ENCODE peak calls at places on chromosomes 12 and 14, in five cellular contexts. W is psoas muscle, B is osteoblast, L is AG09309, G is progenitor cell of endocrine pancreas. V is an unnamed sample.

GRCh38 chr12:11580125-11580751 is 69.2 kb upstream of the ETV6 start:
- DNase-seq in G (no peak), L (peak), W (no peak), B (peak), V (no peak)

GRCh38 chr14:26730929-26731618 is 133.2 kb upstream of the NOVA1 start:
- DNase-seq in B (peak), L (no peak), G (peak), W (peak), V (no peak)

GRCh38 chr12:49367381-49368239 is at the start of gene SPATS2:
- DNase-seq in B (no peak), L (no peak), W (peak), G (no peak), V (no peak)

GRCh38 chr14:96139879-96140278 is 64.8 kb upstream of the BDKRB2 start:
- DNase-seq in B (peak), L (no peak), W (no peak), G (no peak), V (no peak)

GRCh38 chr14:104559043-104559768 is 20.4 kb upstream of the C14orf180 start:
- DNase-seq in B (peak), L (no peak), W (peak), G (no peak), V (no peak)

GRCh38 chr14:61564623-61565091 is 130.7 kb upstream of the HIF1A start:
- DNase-seq in W (no peak), G (no peak), L (peak), B (peak), V (no peak)

GRCh38 chr14:55929136-55929535 is 189.1 kb upstream of the PELI2 start:
- DNase-seq in G (no peak), W (no peak), L (no peak), B (no peak), V (no peak)

GRCh38 chr12:75658826-75659823 is 147.7 kb upstream of the KRR1 start:
- DNase-seq in W (no peak), B (peak), L (peak), G (no peak), V (no peak)

GRCh38 chr12:40946612-40947194 is 241.4 kb upstream of the PDZRN4 start:
- DNase-seq in W (no peak), L (no peak), G (no peak), B (no peak), V (no peak)

GRCh38 chr12:120381752-120382419 is 12.9 kb upstream of the MSI1 start:
- DNase-seq in G (no peak), B (no peak), L (no peak), W (no peak), V (no peak)

GRCh38 chr14:68358978-68359861 is 433.6 kb downstream of the ZFP36L1 start:
- DNase-seq in W (no peak), B (no peak), L (no peak), G (no peak), V (no peak)

GRCh38 chr14:71563754-71564153 is 368.5 kb upstream of the RGS6 start:
- DNase-seq in B (no peak), L (no peak), G (no peak), W (no peak), V (no peak)

GRCh38 chr14:28161040-28161439 is 605.5 kb upstream of the FOXG1 start:
- DNase-seq in L (no peak), G (no peak), W (no peak), B (no peak), V (no peak)

GRCh38 chr14:28719130-28719529 is 47.5 kb upstream of the FOXG1 start:
- DNase-seq in B (no peak), G (no peak), W (no peak), L (no peak), V (no peak)

GRCh38 chr14:44379292-44379977 is 127.6 kb downstream of the FSCB start:
- DNase-seq in W (no peak), G (no peak), B (no peak), L (no peak), V (no peak)

GRCh38 chr12:105280966-105281693 is 45.2 kb upstream of the APPL2 start:
- DNase-seq in B (no peak), L (no peak), W (no peak), G (no peak), V (no peak)

GRCh38 chr12:39062266-39062996 is 157.0 kb upstream of the CPNE8 start:
- DNase-seq in L (no peak), G (no peak), W (no peak), B (no peak), V (no peak)

GRCh38 chr14:24392327-24393098 is 6.3 kb upstream of the NYNRIN start:
- DNase-seq in G (no peak), L (no peak), B (peak), W (no peak), V (no peak)

GRCh38 chr12:42776396-42776795 is 186.8 kb upstream of the PRICKLE1 start:
- DNase-seq in G (no peak), W (no peak), B (no peak), L (no peak), V (no peak)

GRCh38 chr14:90871605-90872233 is 55.5 kb upstream of the TTC7B start:
- DNase-seq in W (no peak), G (no peak), B (no peak), L (peak), V (no peak)

GRCh38 chr12:51217133-51217967 is 512 bp downstream of the POU6F1 start:
- DNase-seq in B (peak), G (peak), W (peak), L (no peak), V (no peak)

GRCh38 chr14:68506021-68506644 is 286.7 kb downstream of the ZFP36L1 start:
- DNase-seq in L (peak), G (no peak), W (no peak), B (peak), V (no peak)

GRCh38 chr14:103923863-103924262 is 4.4 kb upstream of the TDRD9 start:
- DNase-seq in G (no peak), L (no peak), W (no peak), B (no peak), V (no peak)

GRCh38 chr12:116091579-116091978 is 185.9 kb downstream of the MED13L start:
- DNase-seq in G (no peak), B (no peak), L (no peak), W (no peak), V (no peak)

GRCh38 chr12:15540025-15540424 is 217.7 kb downstream of the PTPRO start:
- DNase-seq in W (no peak), B (no peak), G (no peak), L (no peak), V (no peak)

GRCh38 chr12:11227373-11227772 is 40.6 kb upstream of the TAS2R42 start:
- DNase-seq in G (no peak), B (no peak), W (no peak), L (no peak), V (no peak)

GRCh38 chr14:99678198-99678597 is 5.9 kb upstream of the CYP46A1 start:
- DNase-seq in L (no peak), B (peak), G (no peak), W (no peak), V (no peak)

GRCh38 chr12:4909734-4910501 is at the start of gene KCNA1:
- DNase-seq in L (no peak), G (peak), W (no peak), B (peak), V (no peak)

GRCh38 chr12:133227281-133227852 is 8.3 kb downstream of the ANHX start:
- DNase-seq in W (no peak), G (no peak), B (peak), L (no peak), V (no peak)

GRCh38 chr14:75476274-75476995 is 45.8 kb upstream of the BATF start:
- DNase-seq in L (no peak), B (no peak), G (no peak), W (no peak), V (peak)

GRCh38 chr14:84871734-84872133 is 658.2 kb upstream of the FLRT2 start:
- DNase-seq in G (no peak), B (no peak), W (no peak), L (no peak), V (no peak)

GRCh38 chr12:116068371-116068770 is 209.1 kb downstream of the MED13L start:
- DNase-seq in L (no peak), W (no peak), B (no peak), G (no peak), V (no peak)

GRCh38 chr12:29286081-29286800 is 94.7 kb downstream of the ERGIC2 start:
- DNase-seq in G (no peak), B (peak), W (no peak), L (no peak), V (no peak)

GRCh38 chr12:113244015-113244983 is 23.0 kb downstream of the TPCN1 start:
- DNase-seq in G (no peak), B (peak), L (no peak), W (peak), V (no peak)

GRCh38 chr14:106506901-106507305 is 980.5 kb downstream of the TMEM121 start:
- DNase-seq in B (no peak), G (no peak), L (no peak), W (no peak), V (no peak)

GRCh38 chr14:102430212-102430908 is 67.6 kb downstream of the TECPR2 start:
- DNase-seq in B (peak), W (no peak), G (no peak), L (no peak), V (no peak)

GRCh38 chr14:104399432-104400155 is 180.0 kb upstream of the C14orf180 start:
- DNase-seq in W (no peak), G (no peak), B (peak), L (no peak), V (no peak)

GRCh38 chr12:108772896-108773797 is 41.8 kb upstream of the CORO1C start:
- DNase-seq in B (peak), W (no peak), G (no peak), L (no peak), V (no peak)

V was measured in NCI-H187 treated with DMSO at 0.1 percent for 48 hours.